ENCODE peak calls at places on chromosomes 5 and 9, in nine cellular contexts. M is IMR-90, E is SJSA1, W is fibroblast of lung, K is upper lobe of right lung, D is WERI-Rb-1, Q is PC-9, L is aorta, Y is SK-N-MC. Z is an unnamed sample.
A peak's percentile ranks its signal among the peaks of the same experiment; 100 is the strongest.

GRCh38 chr5:115147052-115147451 is 22.7 kb downstream of the TRIM36 start:
- DNase-seq in M (no peak), E (no peak), W (peak; percentile 52), K (no peak), D (no peak), Q (no peak), L (no peak), Y (no peak), Z (no peak)

GRCh38 chr9:91898451-91899433 is 51.3 kb downstream of the ROR2 start:
- DNase-seq in M (peak; percentile 50), E (no peak), W (no peak), K (no peak), D (peak; percentile 61), Q (no peak), L (peak; percentile 49), Y (no peak), Z (no peak)

GRCh38 chr5:16909464-16909863 is 26.6 kb downstream of the MYO10 start:
- DNase-seq in M (peak; percentile 55), E (peak; percentile 65), W (peak; percentile 53), K (no peak), D (no peak), Q (no peak), L (no peak), Y (no peak), Z (no peak)

GRCh38 chr5:174876-175465 is 16.3 kb upstream of the LRRC14B start:
- DNase-seq in M (no peak), E (no peak), W (no peak), K (no peak), D (no peak), Q (no peak), L (no peak), Y (no peak), Z (no peak)

GRCh38 chr9:27548055-27548741 is 18.6 kb upstream of the MOB3B start:
- DNase-seq in M (peak; percentile 51), E (no peak), W (no peak), K (no peak), D (no peak), Q (peak; percentile 36), L (no peak), Y (no peak), Z (no peak)

GRCh38 chr5:169650701-169651331 is 13.7 kb downstream of the DOCK2 start:
- DNase-seq in M (peak; percentile 91), E (no peak), W (peak; percentile 91), K (no peak), D (no peak), Q (no peak), L (no peak), Y (no peak), Z (peak; percentile 26)

GRCh38 chr9:21968331-21969010 is 25.7 kb downstream of the CDKN2A start:
- DNase-seq in M (no peak), E (no peak), W (no peak), K (no peak), D (no peak), Q (no peak), L (no peak), Y (no peak), Z (no peak)

GRCh38 chr5:34412769-34413168 is 243.4 kb upstream of the RAI14 start:
- DNase-seq in M (peak; percentile 65), E (no peak), W (peak; percentile 76), K (no peak), D (no peak), Q (no peak), L (no peak), Y (no peak), Z (no peak)

GRCh38 chr9:130718576-130718975 is 25.0 kb downstream of the EXOSC2 start:
- DNase-seq in M (no peak), E (no peak), W (no peak), K (no peak), D (no peak), Q (no peak), L (no peak), Y (no peak), Z (no peak)

GRCh38 chr5:125199968-125200841 is 453.8 kb upstream of the ZNF608 start:
- DNase-seq in M (no peak), E (no peak), W (peak; percentile 26), K (no peak), D (peak; percentile 83), Q (no peak), L (no peak), Y (no peak), Z (no peak)

GRCh38 chr5:3194141-3194540 is 401.5 kb upstream of the IRX1 start:
- DNase-seq in M (no peak), E (peak; percentile 30), W (no peak), K (no peak), D (no peak), Q (no peak), L (no peak), Y (no peak), Z (no peak)

GRCh38 chr5:177382423-177383029 is 1.7 kb upstream of the SLC34A1 start:
- DNase-seq in M (peak; percentile 18), E (no peak), W (no peak), K (no peak), D (no peak), Q (no peak), L (no peak), Y (no peak), Z (no peak)

GRCh38 chr9:135524130-135524861 is 3.1 kb downstream of the LCN1 start:
- DNase-seq in M (no peak), E (peak; percentile 42), W (peak; percentile 12), K (peak; percentile 57), D (no peak), Q (no peak), L (no peak), Y (no peak), Z (no peak)

GRCh38 chr5:54324651-54325271 is 14.4 kb upstream of the ARL15 start:
- DNase-seq in M (no peak), E (no peak), W (no peak), K (no peak), D (no peak), Q (no peak), L (no peak), Y (no peak), Z (no peak)

GRCh38 chr5:145989428-145989827 is 53.0 kb downstream of the SH3RF2 start:
- DNase-seq in M (peak; percentile 33), E (no peak), W (peak; percentile 81), K (no peak), D (no peak), Q (no peak), L (no peak), Y (no peak), Z (no peak)

GRCh38 chr5:143456952-143457547 is 53.6 kb upstream of the NR3C1 start:
- DNase-seq in M (peak; percentile 76), E (no peak), W (peak; percentile 56), K (no peak), D (no peak), Q (peak; percentile 62), L (no peak), Y (no peak), Z (no peak)

GRCh38 chr5:145493435-145493834 is 341.7 kb downstream of the PRELID2 start:
- DNase-seq in M (no peak), E (no peak), W (no peak), K (no peak), D (no peak), Q (no peak), L (no peak), Y (no peak), Z (no peak)

DNA sequence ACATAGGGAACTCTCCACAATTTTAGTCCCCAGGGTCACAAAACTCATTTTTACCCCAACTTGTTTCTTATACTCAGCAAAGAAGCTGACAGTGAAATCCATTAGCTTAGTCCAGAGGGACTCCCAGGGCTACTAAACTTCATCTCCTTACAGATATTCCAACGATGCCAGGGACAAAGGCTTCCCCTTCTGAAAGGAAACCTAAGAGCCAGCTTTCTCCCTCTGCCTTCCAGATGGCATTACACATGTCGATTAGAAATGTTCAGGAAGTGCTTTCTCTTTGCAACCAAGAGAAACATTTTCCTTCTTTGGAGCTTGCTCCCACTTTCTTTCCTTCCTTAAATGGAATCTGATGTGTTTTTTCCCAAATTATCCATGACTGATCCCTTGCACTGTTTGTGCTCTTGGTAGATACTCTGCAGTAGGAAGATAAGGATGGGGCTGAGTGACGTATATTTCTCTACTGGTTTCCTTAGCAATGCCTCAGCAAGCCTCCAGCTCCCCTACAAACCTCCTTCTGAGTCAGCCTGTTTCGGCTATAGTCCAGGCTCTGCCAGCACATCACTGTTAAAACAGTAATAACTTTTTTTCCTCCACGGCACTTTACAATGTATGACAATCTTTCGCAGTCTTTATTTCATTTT is 43.0 kb upstream of the HTR4 start:
- DNase-seq in M (peak; percentile 56), E (no peak), W (peak; percentile 40), K (no peak), D (no peak), Q (no peak), L (peak; percentile 49), Y (no peak), Z (peak; percentile 2)
- H3K4me3 ChIP-seq in M (no peak overlapping the region), E (no peak overlapping the region), W (peak overlapping the region; percentile 17), K (no peak overlapping the region), D (no peak overlapping the region), Q (no peak overlapping the region), L (peak overlapping the region; percentile 43), Y (no peak overlapping the region), Z (no peak overlapping the region)

GRCh38 chr5:36901856-36902255 is 25.3 kb downstream of the NIPBL start:
- DNase-seq in M (no peak), E (no peak), W (no peak), K (no peak), D (no peak), Q (no peak), L (no peak), Y (no peak), Z (no peak)
- H3K9me3 ChIP-seq in M (no peaks in the 10 kb centered on the region), E (no peaks in the 10 kb centered on the region), W (no peaks in the 10 kb centered on the region), K (peaks cover 7% of the 10 kb centered on the region), D (no peaks in the 10 kb centered on the region), Q (no peaks in the 10 kb centered on the region), L (no peaks in the 10 kb centered on the region), Y (no peaks in the 10 kb centered on the region), Z (no peaks in the 10 kb centered on the region)

GRCh38 chr5:69467442-69468225 is 25.0 kb upstream of the OCLN start:
- DNase-seq in M (peak; percentile 10), E (no peak), W (no peak), K (no peak), D (no peak), Q (no peak), L (no peak), Y (no peak), Z (no peak)
- H3K27ac ChIP-seq in M (no peak overlapping the region), E (no peak overlapping the region), W (no peak overlapping the region), K (no peak overlapping the region), D (no peak overlapping the region), Q (no peak overlapping the region), L (no peak overlapping the region), Y (no peak overlapping the region), Z (no peak overlapping the region)

GRCh38 chr9:6712041-6712440 is 45.7 kb upstream of the KDM4C start:
- DNase-seq in M (no peak), E (no peak), W (no peak), K (no peak), D (no peak), Q (no peak), L (no peak), Y (no peak), Z (no peak)

GRCh38 chr9:6714176-6714575 is 43.6 kb upstream of the KDM4C start:
- DNase-seq in M (no peak), E (no peak), W (no peak), K (no peak), D (no peak), Q (no peak), L (no peak), Y (no peak), Z (no peak)

GRCh38 chr9:6716766-6717165 is 41.0 kb upstream of the KDM4C start:
- DNase-seq in M (no peak), E (no peak), W (no peak), K (no peak), D (no peak), Q (no peak), L (no peak), Y (no peak), Z (no peak)

GRCh38 chr9:6711403-6711802 is 46.4 kb upstream of the KDM4C start:
- DNase-seq in M (peak; percentile 67), E (no peak), W (peak; percentile 49), K (no peak), D (no peak), Q (no peak), L (no peak), Y (peak; percentile 66), Z (peak; percentile 13)

GRCh38 chr9:6715755-6716643 is 41.8 kb upstream of the KDM4C start:
- DNase-seq in M (no peak), E (no peak), W (peak; percentile 12), K (peak; percentile 90), D (no peak), Q (peak; percentile 62), L (peak; percentile 85), Y (no peak), Z (no peak)
- H3K4me3 ChIP-seq in M (peak overlapping the region; percentile 43), E (no peak overlapping the region), W (peak overlapping the region; percentile 35), K (peak overlapping the region; percentile 52), D (no peak overlapping the region), Q (peak overlapping the region; percentile 87), L (peak overlapping the region; percentile 5), Y (no peak overlapping the region), Z (peak overlapping the region; percentile 58)

Z was measured in AG04450.